ENCODE peak calls at places on chromosomes 3 and 15, in seven cellular contexts. Q, Y, C, S, P, N and M are unnamed samples.

GRCh38 chr15:66854012-66854965 is 152.3 kb downstream of the SMAD6 start:
- DNase-seq in Q (no peak), Y (peak), C (no peak), S (no peak), P (no peak), N (no peak), M (no peak)

GRCh38 chr15:77527164-77527778 is 105.4 kb downstream of the LINGO1 start:
- DNase-seq in Q (no peak), Y (peak), C (no peak), S (no peak), P (no peak), N (no peak), M (peak)

GRCh38 chr3:21195203-21195602 is 555.8 kb downstream of the ZNF385D start:
- DNase-seq in Q (no peak), Y (no peak), C (no peak), S (no peak), P (no peak), N (no peak), M (no peak)

GRCh38 chr3:10565814-10566213 is 60.4 kb upstream of the ATP2B2 start:
- DNase-seq in Q (no peak), Y (no peak), C (no peak), S (no peak), P (no peak), N (no peak), M (no peak)

GRCh38 chr3:185365281-185366211 is 2.6 kb downstream of the MAP3K13 start:
- DNase-seq in Q (no peak), Y (no peak), C (no peak), S (no peak), P (peak), N (peak), M (no peak)

GRCh38 chr3:151228291-151229125 is 25.5 kb upstream of the GPR171 start:
- DNase-seq in Q (no peak), Y (no peak), C (no peak), S (no peak), P (peak), N (peak), M (no peak)

GRCh38 chr15:92123848-92124631 is 269.6 kb upstream of the ST8SIA2 start:
- DNase-seq in Q (no peak), Y (peak), C (no peak), S (no peak), P (no peak), N (no peak), M (no peak)

GRCh38 chr3:38036286-38036685 is 2.7 kb upstream of the DLEC1 start:
- DNase-seq in Q (no peak), Y (no peak), C (no peak), S (no peak), P (no peak), N (no peak), M (no peak)

GRCh38 chr15:41487802-41488201 is 5.9 kb upstream of the ITPKA start:
- DNase-seq in Q (no peak), Y (no peak), C (no peak), S (no peak), P (no peak), N (no peak), M (no peak)

GRCh38 chr15:85488997-85489396 is 108.6 kb downstream of the AKAP13 start:
- DNase-seq in Q (no peak), Y (no peak), C (no peak), S (no peak), P (no peak), N (no peak), M (no peak)

GRCh38 chr3:52146811-52147210 is 7.4 kb downstream of the POC1A start:
- DNase-seq in Q (no peak), Y (no peak), C (no peak), S (no peak), P (no peak), N (no peak), M (no peak)

GRCh38 chr15:83472151-83472550 is 25.0 kb downstream of the SH3GL3 start:
- DNase-seq in Q (no peak), Y (no peak), C (no peak), S (no peak), P (no peak), N (no peak), M (no peak)

GRCh38 chr15:93036922-93037321 is 52.1 kb downstream of the RGMA start:
- DNase-seq in Q (no peak), Y (peak), C (peak), S (no peak), P (no peak), N (no peak), M (no peak)

GRCh38 chr3:125052671-125053303 is 3.0 kb downstream of the HEG1 start:
- DNase-seq in Q (no peak), Y (no peak), C (no peak), S (no peak), P (peak), N (no peak), M (no peak)

GRCh38 chr15:64596701-64597468 is 136.5 kb downstream of the ZNF609 start:
- DNase-seq in Q (no peak), Y (peak), C (no peak), S (no peak), P (no peak), N (peak), M (peak)

GRCh38 chr3:171088496-171088895 is 62.0 kb upstream of the SLC2A2 start:
- DNase-seq in Q (no peak), Y (no peak), C (no peak), S (no peak), P (no peak), N (no peak), M (no peak)

GRCh38 chr3:124923833-124924232 is 10.7 kb downstream of the MUC13 start:
- DNase-seq in Q (no peak), Y (no peak), C (no peak), S (no peak), P (no peak), N (no peak), M (no peak)

GRCh38 chr15:75943713-75944215 is 40.1 kb downstream of the FBXO22 start:
- DNase-seq in Q (no peak), Y (no peak), C (no peak), S (no peak), P (peak), N (no peak), M (no peak)

GRCh38 chr15:48371550-48371949 is 40.3 kb downstream of the DUT start:
- DNase-seq in Q (no peak), Y (no peak), C (no peak), S (no peak), P (no peak), N (no peak), M (no peak)

GRCh38 chr15:45429974-45430792 is 51.8 kb upstream of the GATM start:
- DNase-seq in Q (no peak), Y (peak), C (peak), S (peak), P (no peak), N (peak), M (peak)

GRCh38 chr3:24299801-24300626 is 194.6 kb downstream of the THRB start:
- DNase-seq in Q (no peak), Y (no peak), C (no peak), S (no peak), P (peak), N (no peak), M (no peak)

GRCh38 chr3:139715736-139716135 is 38.0 kb upstream of the NMNAT3 start:
- DNase-seq in Q (no peak), Y (no peak), C (no peak), S (no peak), P (peak), N (no peak), M (no peak)

GRCh38 chr3:194730369-194730768 is 44.7 kb downstream of the FAM43A start:
- DNase-seq in Q (no peak), Y (no peak), C (no peak), S (no peak), P (peak), N (peak), M (no peak)

GRCh38 chr3:33722626-33723370 is 4.7 kb upstream of the CLASP2 start:
- DNase-seq in Q (no peak), Y (no peak), C (no peak), S (no peak), P (peak), N (no peak), M (no peak)

GRCh38 chr3:149603126-149604074 is 54.4 kb downstream of the WWTR1 start:
- DNase-seq in Q (no peak), Y (no peak), C (no peak), S (no peak), P (peak), N (no peak), M (no peak)

GRCh38 chr3:37862712-37863551 is 1.3 kb downstream of the CTDSPL start:
- DNase-seq in Q (no peak), Y (peak), C (peak), S (no peak), P (peak), N (no peak), M (no peak)

GRCh38 chr3:117557469-117557868 is 847.9 kb downstream of the TUSC7 start:
- DNase-seq in Q (no peak), Y (no peak), C (no peak), S (no peak), P (no peak), N (no peak), M (no peak)

GRCh38 chr15:42366151-42366550 is 6.8 kb downstream of the CAPN3 start:
- DNase-seq in Q (no peak), Y (no peak), C (no peak), S (no peak), P (no peak), N (no peak), M (no peak)

GRCh38 chr15:65927545-65927944 is 58.3 kb downstream of the RAB11A start:
- DNase-seq in Q (no peak), Y (peak), C (no peak), S (no peak), P (no peak), N (no peak), M (no peak)

GRCh38 chr3:22835041-22835440 is 368.1 kb upstream of the UBE2E2 start:
- DNase-seq in Q (no peak), Y (no peak), C (no peak), S (no peak), P (peak), N (no peak), M (no peak)

GRCh38 chr15:45669422-45669821 is 34.6 kb downstream of the SQOR start:
- DNase-seq in Q (no peak), Y (no peak), C (no peak), S (no peak), P (no peak), N (no peak), M (no peak)

GRCh38 chr3:156614642-156615511 is 59.5 kb upstream of the TIPARP start:
- DNase-seq in Q (no peak), Y (no peak), C (no peak), S (no peak), P (peak), N (peak), M (no peak)

GRCh38 chr3:85576091-85576690 is 617.4 kb downstream of the CADM2 start:
- DNase-seq in Q (no peak), Y (peak), C (peak), S (peak), P (peak), N (peak), M (peak)

GRCh38 chr15:51088585-51088984 is 6.1 kb downstream of the TNFAIP8L3 start:
- DNase-seq in Q (no peak), Y (no peak), C (no peak), S (no peak), P (no peak), N (no peak), M (no peak)

GRCh38 chr15:52100807-52101206 is 11.8 kb downstream of the BCL2L10 start:
- DNase-seq in Q (no peak), Y (no peak), C (peak), S (peak), P (peak), N (no peak), M (no peak)

DNA sequence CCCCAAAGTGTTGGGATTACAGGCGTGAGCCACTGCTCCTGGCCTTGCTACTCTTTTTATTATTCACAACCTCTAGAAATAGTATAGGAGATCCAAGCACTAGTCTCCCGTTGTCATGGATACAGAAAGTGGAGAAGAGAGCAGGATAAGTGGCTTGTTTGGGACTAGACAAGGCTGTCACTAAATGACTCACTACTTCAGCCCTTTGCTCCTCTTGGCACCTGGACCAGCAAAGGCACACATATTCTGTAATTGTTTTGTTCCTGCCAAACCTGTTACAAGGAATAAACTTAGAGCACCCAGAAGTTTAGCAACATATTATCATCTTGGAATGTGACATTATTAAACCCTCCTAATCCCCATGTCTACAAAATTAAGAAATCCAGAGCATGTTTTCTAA is 427.2 kb upstream of the THBS1 start:
- DNase-seq in Q (no peak), Y (no peak), C (no peak), S (no peak), P (no peak), N (no peak), M (no peak)
- TF ChIP-seq CTCF in Q (no peak), Y (no peak), C (no peak), S (no peak), P (no peak), N (no peak), M (no peak)

GRCh38 chr15:39598958-39599845 is 18.3 kb downstream of the THBS1 start:
- DNase-seq in Q (no peak), Y (no peak), C (no peak), S (no peak), P (peak), N (no peak), M (no peak)

GRCh38 chr15:39598186-39598850 is 17.4 kb downstream of the THBS1 start:
- DNase-seq in Q (no peak), Y (no peak), C (no peak), S (no peak), P (peak), N (no peak), M (no peak)

GRCh38 chr15:39605146-39605545 is 24.3 kb downstream of the THBS1 start:
- DNase-seq in Q (no peak), Y (no peak), C (no peak), S (no peak), P (peak), N (no peak), M (no peak)

GRCh38 chr15:39599871-39600270 is 19.0 kb downstream of the THBS1 start:
- DNase-seq in Q (no peak), Y (no peak), C (no peak), S (no peak), P (peak), N (no peak), M (no peak)

GRCh38 chr15:39602143-39602542 is 21.3 kb downstream of the THBS1 start:
- DNase-seq in Q (no peak), Y (peak), C (no peak), S (no peak), P (no peak), N (no peak), M (no peak)
- TF ChIP-seq CTCF in Q (no peak), Y (peak), C (no peak), S (no peak), P (no peak), N (no peak), M (peak)

DNA sequence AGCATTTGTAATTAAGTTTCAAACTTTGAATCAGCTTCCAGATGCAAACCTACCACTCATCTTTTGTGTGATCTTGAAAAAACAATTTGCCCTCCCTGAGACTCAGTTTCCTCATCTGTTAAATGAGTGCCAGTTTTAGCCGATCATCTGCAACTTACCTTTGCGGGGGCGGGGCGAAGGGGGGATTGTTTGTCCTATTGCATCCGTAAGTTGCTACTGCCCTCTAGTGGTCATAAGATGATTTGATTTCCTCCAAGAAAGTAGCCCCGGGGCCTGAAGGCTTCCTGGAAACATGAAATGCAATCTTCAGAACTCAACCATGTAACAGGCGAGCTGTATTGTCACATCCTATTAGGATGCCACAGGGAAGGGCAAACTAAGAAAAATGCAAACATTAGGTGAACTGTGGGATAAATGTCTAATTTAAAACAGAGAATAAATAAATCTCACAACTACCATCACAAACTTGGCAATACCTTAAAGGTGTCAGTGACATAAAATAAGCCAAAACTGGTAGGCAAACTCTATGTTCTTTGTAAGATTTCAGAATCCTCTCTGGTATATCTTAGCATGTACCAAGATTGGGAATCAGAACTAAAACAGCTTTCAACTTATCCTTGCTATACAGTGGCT is 63.5 kb upstream of the CLDN18 start:
- DNase-seq in Q (no peak), Y (peak), C (peak), S (peak), P (peak), N (peak), M (peak)
- TF ChIP-seq CTCF in Q (peak), Y (peak), C (peak), S (peak), P (peak), N (peak), M (peak)

GRCh38 chr3:76961284-76961683 is 78.6 kb upstream of the ROBO2 start:
- DNase-seq in Q (no peak), Y (no peak), C (no peak), S (no peak), P (no peak), N (no peak), M (no peak)
- TF ChIP-seq CTCF in Q (no peak), Y (no peak), C (no peak), S (no peak), P (no peak), N (no peak), M (no peak)